ENCODE peak calls at places on chromosomes 11 and 22, in ten cellular contexts. C is M059J; Y is Caki2; L is activated CD4-positive, alpha-beta T cell treated with anti-CD3 and anti-CD28 coated beads for 4 hours; A is Calu3; P is activated naive CD8-positive, alpha-beta T cell treated with anti-CD3 and anti-CD28 coated beads, Interleukin-2, amount 50 U/mL, for 24 hours; X is hippocampal formation; Q is lower lobe of right lung; J is activated T-cell treated with anti-CD3 and anti-CD28 coated beads, Interleukin-2, amount 50 U/mL, for 72 hours; R is NCI-H2171. M is an unnamed sample.

GRCh38 chr11:128825050-128825806 is 41.9 kb downstream of the KCNJ1 start:
- DNase-seq in C (no peak), Y (no peak), L (no peak), A (no peak), P (no peak), X (no peak), Q (no peak), J (no peak), R (no peak), M (no peak)

GRCh38 chr11:79232346-79232745 is 208.5 kb downstream of the TENM4 start:
- DNase-seq in C (no peak), Y (no peak), L (no peak), A (no peak), P (no peak), X (no peak), Q (no peak), J (no peak), R (peak), M (no peak)

GRCh38 chr22:50473088-50473487 is 1.7 kb downstream of the SBF1 start:
- DNase-seq in C (no peak), Y (no peak), L (peak), A (peak), P (peak), X (no peak), Q (no peak), J (peak), R (no peak), M (no peak)

GRCh38 chr11:88886796-88887195 is 179.0 kb downstream of the GRM5 start:
- DNase-seq in C (peak), Y (peak), L (peak), A (peak), P (peak), X (no peak), Q (no peak), J (peak), R (no peak), M (peak)

GRCh38 chr22:50460942-50461341 is 13.9 kb downstream of the SBF1 start:
- DNase-seq in C (no peak), Y (no peak), L (no peak), A (no peak), P (no peak), X (no peak), Q (peak), J (no peak), R (no peak), M (no peak)

GRCh38 chr11:19879309-19880087 is 166.9 kb downstream of the NAV2 start:
- DNase-seq in C (no peak), Y (no peak), L (no peak), A (no peak), P (no peak), X (peak), Q (no peak), J (no peak), R (no peak), M (peak)

GRCh38 chr22:35315855-35316745 is 16.4 kb downstream of the TOM1 start:
- DNase-seq in C (no peak), Y (no peak), L (no peak), A (no peak), P (no peak), X (no peak), Q (no peak), J (no peak), R (no peak), M (no peak)

GRCh38 chr11:19101803-19102520 is 15.0 kb upstream of the ZDHHC13 start:
- DNase-seq in C (peak), Y (peak), L (no peak), A (no peak), P (no peak), X (no peak), Q (no peak), J (no peak), R (no peak), M (no peak)

GRCh38 chr11:103091441-103091809 is 535 bp downstream of the DCUN1D5 start:
- DNase-seq in C (peak), Y (peak), L (peak), A (peak), P (peak), X (no peak), Q (peak), J (peak), R (no peak), M (no peak)

GRCh38 chr11:111730871-111731591 is 35.2 kb downstream of the PPP2R1B start:
- DNase-seq in C (peak), Y (no peak), L (no peak), A (no peak), P (no peak), X (peak), Q (no peak), J (no peak), R (no peak), M (peak)

GRCh38 chr11:3036419-3036818 is 20.8 kb downstream of the CARS1 start:
- DNase-seq in C (no peak), Y (no peak), L (no peak), A (no peak), P (no peak), X (no peak), Q (no peak), J (no peak), R (no peak), M (no peak)

GRCh38 chr11:12287374-12288211 is 89.8 kb upstream of the PARVA start:
- DNase-seq in C (peak), Y (peak), L (no peak), A (peak), P (no peak), X (no peak), Q (no peak), J (no peak), R (no peak), M (no peak)

GRCh38 chr11:26580929-26581328 is 8.9 kb upstream of the MUC15 start:
- DNase-seq in C (no peak), Y (peak), L (no peak), A (no peak), P (no peak), X (no peak), Q (no peak), J (no peak), R (no peak), M (no peak)

GRCh38 chr22:41048791-41049717 is 43.3 kb upstream of the EP300 start:
- DNase-seq in C (peak), Y (no peak), L (no peak), A (peak), P (no peak), X (peak), Q (peak), J (no peak), R (no peak), M (peak)

GRCh38 chr22:44666207-44666585 is 35.8 kb upstream of the PRR5 start:
- DNase-seq in C (no peak), Y (no peak), L (no peak), A (no peak), P (no peak), X (no peak), Q (no peak), J (no peak), R (no peak), M (no peak)